ENCODE peak calls at places on chromosome 1, in seven cellular contexts. One of them, this sample, is unnamed.

GRCh38 chr1:72438270-72438669 is 155.9 kb upstream of the NEGR1 start:
- DNase-seq in dermis blood vessel endothelial cell: no peak
- DNase-seq in NCI-H748 treated with DMSO at 0.1 percent for 48 hours: no peak
- DNase-seq in HuH-7.5: no peak
- DNase-seq in HFF-Myc: no peak
- DNase-seq in NCI-H1092: no peak
- DNase-seq in mesenchymal stem cell: no peak
- DNase-seq in this sample: no peak

GRCh38 chr1:30756545-30757195 is 904 bp downstream of the LAPTM5 start:
- DNase-seq in dermis blood vessel endothelial cell: peak; percentile 51
- DNase-seq in NCI-H748 treated with DMSO at 0.1 percent for 48 hours: no peak
- DNase-seq in HuH-7.5: no peak
- DNase-seq in HFF-Myc: peak; percentile 77
- DNase-seq in NCI-H1092: no peak
- DNase-seq in mesenchymal stem cell: peak; percentile 95
- DNase-seq in this sample: no peak

GRCh38 chr1:4961935-4962645 is 307.7 kb downstream of the AJAP1 start:
- DNase-seq in dermis blood vessel endothelial cell: no peak
- DNase-seq in NCI-H748 treated with DMSO at 0.1 percent for 48 hours: no peak
- DNase-seq in HuH-7.5: no peak
- DNase-seq in HFF-Myc: no peak
- DNase-seq in NCI-H1092: no peak
- DNase-seq in mesenchymal stem cell: no peak
- DNase-seq in this sample: no peak

GRCh38 chr1:195637474-195637873 is 970.8 kb downstream of the KCNT2 start:
- DNase-seq in dermis blood vessel endothelial cell: no peak
- DNase-seq in NCI-H748 treated with DMSO at 0.1 percent for 48 hours: no peak
- DNase-seq in HuH-7.5: no peak
- DNase-seq in HFF-Myc: peak; percentile 29
- DNase-seq in NCI-H1092: no peak
- DNase-seq in mesenchymal stem cell: no peak
- DNase-seq in this sample: no peak

GRCh38 chr1:96472471-96472870 is 249.1 kb upstream of the PTBP2 start:
- DNase-seq in dermis blood vessel endothelial cell: no peak
- DNase-seq in NCI-H748 treated with DMSO at 0.1 percent for 48 hours: no peak
- DNase-seq in HuH-7.5: no peak
- DNase-seq in HFF-Myc: no peak
- DNase-seq in NCI-H1092: no peak
- DNase-seq in mesenchymal stem cell: peak; percentile 16
- DNase-seq in this sample: no peak

GRCh38 chr1:200905411-200906052 is 10.8 kb downstream of the INAVA start:
- DNase-seq in dermis blood vessel endothelial cell: no peak
- DNase-seq in NCI-H748 treated with DMSO at 0.1 percent for 48 hours: no peak
- DNase-seq in HuH-7.5: peak; percentile 39
- DNase-seq in HFF-Myc: no peak
- DNase-seq in NCI-H1092: no peak
- DNase-seq in mesenchymal stem cell: peak; percentile 38
- DNase-seq in this sample: no peak

GRCh38 chr1:41626616-41627375 is 142.3 kb upstream of the EDN2 start:
- DNase-seq in dermis blood vessel endothelial cell: no peak
- DNase-seq in NCI-H748 treated with DMSO at 0.1 percent for 48 hours: no peak
- DNase-seq in HuH-7.5: no peak
- DNase-seq in HFF-Myc: no peak
- DNase-seq in NCI-H1092: no peak
- DNase-seq in mesenchymal stem cell: no peak
- DNase-seq in this sample: no peak

GRCh38 chr1:237527761-237528160 is 363.0 kb downstream of the ZP4 start:
- DNase-seq in dermis blood vessel endothelial cell: no peak
- DNase-seq in NCI-H748 treated with DMSO at 0.1 percent for 48 hours: no peak
- DNase-seq in HuH-7.5: no peak
- DNase-seq in HFF-Myc: no peak
- DNase-seq in NCI-H1092: no peak
- DNase-seq in mesenchymal stem cell: no peak
- DNase-seq in this sample: no peak

GRCh38 chr1:93079685-93080141 is 630 bp downstream of the MTF2 start:
- DNase-seq in dermis blood vessel endothelial cell: peak; percentile 64
- DNase-seq in NCI-H748 treated with DMSO at 0.1 percent for 48 hours: peak; percentile 12
- DNase-seq in HuH-7.5: no peak
- DNase-seq in HFF-Myc: no peak
- DNase-seq in NCI-H1092: no peak
- DNase-seq in mesenchymal stem cell: peak; percentile 35
- DNase-seq in this sample: no peak

GRCh38 chr1:93399781-93400180 is 48.1 kb upstream of the FNBP1L start:
- DNase-seq in dermis blood vessel endothelial cell: no peak
- DNase-seq in NCI-H748 treated with DMSO at 0.1 percent for 48 hours: no peak
- DNase-seq in HuH-7.5: no peak
- DNase-seq in HFF-Myc: no peak
- DNase-seq in NCI-H1092: no peak
- DNase-seq in mesenchymal stem cell: no peak
- DNase-seq in this sample: no peak

This sample was measured in NCI-H1436.